ENCODE peak calls at places on chromosomes 6 and 20, in seven cellular contexts. U is A549, H is K562, J is transverse colon, Z is HepG2, A is tibial nerve, F is upper lobe of left lung. S is an unnamed sample. For H3K4me1, the result is how much of the 10 kb centered on the place peaks cover.

GRCh38 chr20:32687180-32687532 is 13.4 kb upstream of the C20orf203 start:
- DNase-seq in U (no peak), H (no peak), J (no peak), Z (no peak), A (no peak), F (no peak), S (no peak)

GRCh38 chr20:48685300-48685699 is 142.5 kb downstream of the PREX1 start:
- DNase-seq in U (no peak), H (no peak), J (no peak), Z (no peak), A (no peak), F (no peak), S (no peak)

GRCh38 chr6:116580198-116580597 is 8.9 kb downstream of the RWDD1 start:
- DNase-seq in U (no peak), H (no peak), J (no peak), Z (no peak), A (no peak), F (no peak), S (no peak)

GRCh38 chr6:138431276-138432062 is 27.4 kb downstream of the HEBP2 start:
- DNase-seq in U (no peak), H (no peak), J (no peak), Z (no peak), A (no peak), F (no peak), S (no peak)

GRCh38 chr20:51185277-51185676 is 162.4 kb upstream of the KCNG1 start:
- DNase-seq in U (no peak), H (no peak), J (no peak), Z (no peak), A (no peak), F (no peak), S (no peak)

GRCh38 chr6:79031821-79032590 is 46.0 kb downstream of the PHIP start:
- DNase-seq in U (no peak), H (no peak), J (no peak), Z (no peak), A (no peak), F (no peak), S (no peak)

GRCh38 chr6:111503194-111503593 is 20.2 kb upstream of the REV3L start:
- DNase-seq in U (no peak), H (no peak), J (no peak), Z (no peak), A (no peak), F (no peak), S (no peak)

GRCh38 chr6:111187874-111188273 is 100.6 kb downstream of the SLC16A10 start:
- DNase-seq in U (no peak), H (no peak), J (no peak), Z (no peak), A (no peak), F (no peak), S (no peak)

GRCh38 chr20:62321521-62321948 is 18.7 kb downstream of the ADRM1 start:
- DNase-seq in U (peak), H (peak), J (no peak), Z (no peak), A (no peak), F (no peak), S (no peak)

GRCh38 chr6:143934867-143935266 is 70.6 kb downstream of the ZC2HC1B start:
- DNase-seq in U (no peak), H (no peak), J (no peak), Z (no peak), A (no peak), F (no peak), S (no peak)

GRCh38 chr6:32108094-32108627 is 977 bp downstream of the TNXB start:
- DNase-seq in U (no peak), H (peak), J (peak), Z (no peak), A (peak), F (peak), S (peak)
- TF ChIP-seq EP300 in U (no peak), H (no peak), J (no peak), Z (no peak), A (peak), F (no peak), S (no peak)

GRCh38 chr6:41451039-41451438 is 95.1 kb upstream of the FOXP4 start:
- DNase-seq in U (peak), H (peak), J (no peak), Z (no peak), A (no peak), F (no peak), S (no peak)
- H3K4me1 ChIP-seq in U (under half), H (under half), J (under half), Z (half or more), A (under half), F (under half), S (half or more)

GRCh38 chr20:10478930-10479329 is 43.8 kb downstream of the SLX4IP start:
- DNase-seq in U (peak), H (no peak), J (no peak), Z (no peak), A (no peak), F (no peak), S (no peak)

GRCh38 chr20:10478205-10478604 is 43.1 kb downstream of the SLX4IP start:
- DNase-seq in U (no peak), H (no peak), J (no peak), Z (no peak), A (no peak), F (no peak), S (no peak)

GRCh38 chr20:10474606-10475184 is 39.6 kb downstream of the SLX4IP start:
- DNase-seq in U (no peak), H (no peak), J (no peak), Z (no peak), A (peak), F (peak), S (peak)

GRCh38 chr20:10475225-10475624 is 40.1 kb downstream of the SLX4IP start:
- DNase-seq in U (no peak), H (no peak), J (no peak), Z (no peak), A (no peak), F (no peak), S (no peak)

GRCh38 chr20:10476319-10476724 is 41.2 kb downstream of the SLX4IP start:
- DNase-seq in U (no peak), H (peak), J (no peak), Z (no peak), A (no peak), F (no peak), S (no peak)
- TF ChIP-seq EP300 in U (no peak), H (no peak), J (no peak), Z (no peak), A (peak), F (no peak), S (no peak)

GRCh38 chr20:38915355-38915754 is 10.9 kb upstream of the FAM83D start:
- DNase-seq in U (no peak), H (no peak), J (no peak), Z (no peak), A (no peak), F (no peak), S (no peak)
- H3K4me1 ChIP-seq in U (under half), H (under half), J (under half), Z (half or more), A (under half), F (under half), S (under half)

S was measured in sigmoid colon.